ENCODE peak calls at places on chromosomes 4 and X, in ten cellular contexts. V, D, R, X, Y, W, I, A, Q and M are unnamed samples.

GRCh38 chr4:159046683-159047082 is 56.2 kb upstream of the RAPGEF2 start:
- DNase-seq in V (no peak), R (no peak), A (no peak), I (no peak), Y (no peak), W (no peak), X (no peak), Q (no peak), D (no peak), M (no peak)

GRCh38 chr4:19707876-19708275 is 543.8 kb upstream of the SLIT2 start:
- DNase-seq in A (no peak), R (no peak), Y (no peak), D (no peak), X (no peak), Q (no peak), W (no peak), V (no peak), I (no peak), M (no peak)

GRCh38 chrX:39907964-39908616 is 189.7 kb downstream of the BCOR start:
- DNase-seq in W (no peak), Q (peak; percentile 73), Y (no peak), X (peak; percentile 74), A (peak; percentile 24), I (peak; percentile 78), D (peak; percentile 44), V (peak; percentile 95), R (no peak), M (no peak)

GRCh38 chr4:123662827-123663226 is 266.2 kb downstream of the SPRY1 start:
- DNase-seq in X (no peak), I (no peak), Q (no peak), Y (no peak), A (no peak), W (no peak), V (no peak), D (no peak), R (no peak), M (no peak)

GRCh38 chrX:40146471-40147398 is 49.0 kb upstream of the BCOR start:
- DNase-seq in Q (no peak), D (peak; percentile 26), Y (no peak), X (no peak), I (no peak), V (peak; percentile 67), R (no peak), A (no peak), W (peak; percentile 93), M (no peak)

GRCh38 chr4:83075271-83075670 is 39.3 kb downstream of the PLAC8 start:
- DNase-seq in Y (no peak), R (no peak), X (no peak), A (no peak), D (no peak), V (peak; percentile 51), I (no peak), Q (no peak), W (no peak), M (no peak)

GRCh38 chr4:156686120-156686519 is 285.5 kb downstream of the PDGFC start:
- DNase-seq in V (peak; percentile 100), Y (no peak), W (no peak), I (no peak), X (no peak), D (no peak), R (no peak), A (no peak), Q (no peak), M (no peak)

GRCh38 chrX:1451251-1451675 is 1.4 kb downstream of the ASMTL start:
- DNase-seq in V (no peak), I (peak; percentile 52), R (no peak), Q (no peak), Y (no peak), X (no peak), D (no peak), W (no peak), A (no peak), M (peak; percentile 53)

GRCh38 chrX:110427076-110427475 is 68.4 kb downstream of the RTL9 start:
- DNase-seq in I (no peak), R (no peak), W (no peak), Q (no peak), Y (no peak), D (no peak), X (no peak), V (no peak), A (no peak), M (no peak)

GRCh38 chr4:25160714-25161598 is 707 bp upstream of the SEPSECS start:
- DNase-seq in X (no peak), V (peak; percentile 40), Y (no peak), W (no peak), Q (no peak), A (no peak), R (no peak), I (no peak), D (no peak), M (no peak)

DNA sequence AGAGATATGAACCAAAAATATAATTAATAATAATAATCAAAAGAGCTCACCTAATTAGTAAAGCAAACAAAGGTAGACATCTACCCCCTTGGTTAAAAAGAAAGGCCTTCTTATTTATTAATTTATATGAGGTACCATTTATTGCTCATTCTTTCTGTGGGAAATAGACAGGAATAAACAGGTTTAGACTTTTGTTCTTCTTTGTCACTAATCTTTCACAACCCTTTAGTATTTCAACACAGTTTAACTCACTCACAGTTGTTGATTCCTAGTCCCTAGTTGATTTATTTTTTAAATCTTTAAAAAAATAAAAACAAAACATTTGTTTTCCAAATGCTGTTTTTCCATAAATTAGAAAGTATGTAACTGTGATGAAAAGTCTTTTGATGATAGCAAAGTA is 5.6 kb downstream of the PPARGC1A start:
- DNase-seq in I (no peak), Y (no peak), V (no peak), D (no peak), R (no peak), X (no peak), Q (no peak), A (no peak), W (no peak), M (no peak)
- H3K27ac ChIP-seq in I (peak overlapping the region; percentile 27), Y (no peak overlapping the region), V (no peak overlapping the region), D (peak overlapping the region; percentile 83), R (no peak overlapping the region), X (peak overlapping the region; percentile 66), Q (peak overlapping the region; percentile 95), A (no peak overlapping the region), W (no peak overlapping the region), M (no peak overlapping the region)

GRCh38 chr4:158007566-158007965 is 165.3 kb downstream of the GASK1B start:
- DNase-seq in V (no peak), I (no peak), Q (no peak), A (no peak), X (no peak), R (no peak), W (no peak), Y (no peak), D (no peak), M (no peak)
- H3K4me1 ChIP-seq in V (no peaks in the 10 kb centered on the region), I (peaks cover 19% of the 10 kb centered on the region), Q (peaks cover 6% of the 10 kb centered on the region), A (peaks cover 76% of the 10 kb centered on the region), X (peaks cover 17% of the 10 kb centered on the region), R (peaks cover 25% of the 10 kb centered on the region), W (peaks cover 29% of the 10 kb centered on the region), Y (no peaks in the 10 kb centered on the region), D (peaks cover 56% of the 10 kb centered on the region), M (no peaks in the 10 kb centered on the region)

DNA sequence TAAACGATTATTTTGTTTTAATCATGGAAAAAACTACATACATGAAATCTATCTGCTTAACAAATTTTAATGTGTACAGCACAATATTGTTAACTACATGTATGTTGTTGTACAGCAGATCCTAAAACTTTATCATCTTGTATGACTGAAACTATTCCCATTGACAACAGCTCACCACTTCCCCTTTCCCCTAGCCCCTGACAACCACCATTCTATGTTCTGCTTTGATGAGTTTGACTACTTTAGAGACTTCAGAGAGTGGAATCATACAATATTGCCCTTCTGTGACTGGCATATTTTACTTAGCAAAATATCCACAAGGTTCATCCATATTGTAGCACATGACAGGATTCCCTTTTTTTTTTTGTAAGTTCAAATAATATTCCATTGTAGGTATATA is 185.9 kb downstream of the CFAP299 start:
- DNase-seq in X (no peak), D (no peak), Q (no peak), R (no peak), Y (no peak), V (no peak), W (no peak), I (no peak), A (no peak), M (no peak)
- H3K4me3 ChIP-seq in X (no peak overlapping the region), D (no peak overlapping the region), Q (no peak overlapping the region), R (no peak overlapping the region), Y (no peak overlapping the region), V (no peak overlapping the region), W (no peak overlapping the region), I (no peak overlapping the region), A (no peak overlapping the region), M (no peak overlapping the region)

GRCh38 chr4:98204236-98204553 is 57.0 kb upstream of the RAP1GDS1 start:
- DNase-seq in X (no peak), R (no peak), I (no peak), Q (no peak), D (no peak), V (no peak), W (no peak), A (no peak), Y (peak; percentile 19), M (no peak)

GRCh38 chr4:98199247-98199646 is 56.0 kb upstream of the STPG2 start:
- DNase-seq in W (no peak), A (no peak), X (no peak), R (no peak), Q (no peak), V (no peak), Y (no peak), D (peak; percentile 10), I (no peak), M (no peak)

GRCh38 chr4:98209111-98209510 is 52.1 kb upstream of the RAP1GDS1 start:
- DNase-seq in V (no peak), R (no peak), A (no peak), W (no peak), Y (no peak), D (no peak), I (no peak), X (no peak), Q (no peak), M (no peak)

DNA sequence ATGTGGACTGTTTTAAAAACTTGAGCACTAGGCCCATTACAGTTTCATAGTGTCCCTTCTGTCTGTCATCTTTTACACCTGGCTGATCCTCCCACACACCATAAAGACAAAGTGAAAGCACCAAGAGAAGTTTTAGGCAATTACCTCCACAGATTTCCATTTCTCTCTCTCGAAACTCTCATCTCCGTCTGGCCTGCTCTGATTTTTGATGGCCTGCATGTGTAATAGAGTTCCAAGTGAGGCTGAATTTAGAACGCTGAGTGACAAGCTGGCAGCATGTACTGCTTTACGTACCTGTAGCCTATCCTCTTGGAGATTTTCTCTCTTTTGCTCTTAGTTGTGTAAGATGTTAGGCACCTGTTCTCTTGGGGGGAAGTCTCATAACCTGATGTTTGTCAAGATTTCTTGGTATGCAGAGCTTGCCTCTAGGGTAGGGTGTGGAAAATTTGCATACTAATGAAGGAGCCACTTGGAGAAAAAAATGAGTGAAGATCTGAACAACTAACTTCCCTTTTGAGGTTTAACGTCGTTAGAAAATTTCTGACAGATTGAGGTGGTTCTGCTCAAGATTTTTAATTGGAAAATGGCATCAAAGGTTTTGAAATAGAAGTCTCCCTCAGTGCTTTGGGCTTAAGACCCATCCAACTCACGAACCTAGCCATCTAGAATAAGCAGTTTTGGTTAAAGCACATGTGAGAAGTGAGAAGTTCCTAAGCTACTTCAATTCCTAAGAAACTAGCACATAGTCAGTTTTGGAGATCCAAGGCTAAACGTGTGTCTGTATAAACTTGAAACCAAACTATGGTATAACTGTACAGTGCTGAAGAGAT is 57.6 kb upstream of the RAP1GDS1 start:
- DNase-seq in V (no peak), A (no peak), R (no peak), Q (no peak), X (no peak), W (no peak), D (no peak), I (no peak), Y (peak; percentile 30), M (no peak)
- H3K27ac ChIP-seq in V (no peak overlapping the region), A (no peak overlapping the region), R (no peak overlapping the region), Q (no peak overlapping the region), X (peak overlapping the region; percentile 40), W (no peak overlapping the region), D (no peak overlapping the region), I (no peak overlapping the region), Y (peak overlapping the region; percentile 88), M (no peak overlapping the region)

GRCh38 chr4:71290481-71290880 is 48.3 kb upstream of the SLC4A4 start:
- DNase-seq in X (no peak), R (no peak), D (no peak), V (peak; percentile 45), Q (no peak), Y (no peak), I (no peak), W (no peak), A (no peak), M (no peak)
- H3K4me1 ChIP-seq in X (peaks cover 10% of the 10 kb centered on the region), R (no peaks in the 10 kb centered on the region), D (no peaks in the 10 kb centered on the region), V (peaks cover 13% of the 10 kb centered on the region), Q (peaks cover 24% of the 10 kb centered on the region), Y (no peaks in the 10 kb centered on the region), I (no peaks in the 10 kb centered on the region), W (no peaks in the 10 kb centered on the region), A (peaks cover 22% of the 10 kb centered on the region), M (no peaks in the 10 kb centered on the region)